ENCODE peak calls at places on chromosomes 3 and 15, in six cellular contexts. One of them, this sample, is unnamed. For H3K9me3, the result is how much of the 10 kb centered on the place peaks cover.

GRCh38 chr3:7038394-7038793 is 177.5 kb downstream of the GRM7 start:
- DNase-seq in pancreas: no peak
- DNase-seq in T-helper 17 cell: no peak
- DNase-seq in DND-41: no peak
- DNase-seq in gastrocnemius medialis: no peak
- DNase-seq in adrenal gland: no peak
- DNase-seq in this sample: peak

GRCh38 chr3:27990347-27990746 is 251.1 kb upstream of the CMC1 start:
- DNase-seq in gastrocnemius medialis: no peak
- DNase-seq in T-helper 17 cell: no peak
- DNase-seq in pancreas: no peak
- DNase-seq in DND-41: no peak
- DNase-seq in adrenal gland: no peak
- DNase-seq in this sample: no peak

GRCh38 chr15:67504061-67504460 is 16.9 kb upstream of the C15orf61 start:
- DNase-seq in adrenal gland: no peak
- DNase-seq in pancreas: no peak
- DNase-seq in DND-41: no peak
- DNase-seq in T-helper 17 cell: no peak
- DNase-seq in gastrocnemius medialis: no peak
- DNase-seq in this sample: no peak

GRCh38 chr15:93189562-93189961 is 100.6 kb upstream of the RGMA start:
- DNase-seq in T-helper 17 cell: no peak
- DNase-seq in gastrocnemius medialis: no peak
- DNase-seq in pancreas: no peak
- DNase-seq in DND-41: no peak
- DNase-seq in adrenal gland: no peak
- DNase-seq in this sample: no peak

GRCh38 chr3:158748237-158748828 is 16.1 kb upstream of the RARRES1 start:
- DNase-seq in DND-41: no peak
- DNase-seq in gastrocnemius medialis: peak
- DNase-seq in T-helper 17 cell: no peak
- DNase-seq in pancreas: no peak
- DNase-seq in adrenal gland: peak
- DNase-seq in this sample: no peak

GRCh38 chr15:70539912-70540520 is 223.3 kb downstream of the UACA start:
- DNase-seq in pancreas: no peak
- DNase-seq in gastrocnemius medialis: no peak
- DNase-seq in adrenal gland: no peak
- DNase-seq in DND-41: no peak
- DNase-seq in T-helper 17 cell: no peak
- DNase-seq in this sample: no peak

GRCh38 chr3:63763156-63763555 is 55.9 kb upstream of the C3orf49 start:
- DNase-seq in gastrocnemius medialis: no peak
- DNase-seq in adrenal gland: no peak
- DNase-seq in DND-41: no peak
- DNase-seq in T-helper 17 cell: no peak
- DNase-seq in pancreas: no peak
- DNase-seq in this sample: no peak

GRCh38 chr3:124810970-124811369 is 76.2 kb downstream of the ITGB5 start:
- DNase-seq in T-helper 17 cell: no peak
- DNase-seq in pancreas: no peak
- DNase-seq in gastrocnemius medialis: no peak
- DNase-seq in adrenal gland: no peak
- DNase-seq in DND-41: no peak
- DNase-seq in this sample: no peak

GRCh38 chr3:84772841-84773240 is 185.9 kb upstream of the CADM2 start:
- DNase-seq in adrenal gland: no peak
- DNase-seq in gastrocnemius medialis: no peak
- DNase-seq in T-helper 17 cell: no peak
- DNase-seq in pancreas: peak
- DNase-seq in DND-41: no peak
- DNase-seq in this sample: no peak

GRCh38 chr3:175741951-175742350 is 882.8 kb downstream of the NAALADL2 start:
- DNase-seq in gastrocnemius medialis: no peak
- DNase-seq in T-helper 17 cell: no peak
- DNase-seq in DND-41: no peak
- DNase-seq in adrenal gland: no peak
- DNase-seq in pancreas: no peak
- DNase-seq in this sample: no peak

GRCh38 chr3:123753321-123753720 is 130.8 kb downstream of the MYLK start:
- DNase-seq in DND-41: no peak
- DNase-seq in gastrocnemius medialis: no peak
- DNase-seq in T-helper 17 cell: no peak
- DNase-seq in adrenal gland: no peak
- DNase-seq in pancreas: no peak
- DNase-seq in this sample: no peak

GRCh38 chr3:4950351-4950784 is 28.9 kb upstream of the BHLHE40 start:
- DNase-seq in pancreas: no peak
- DNase-seq in adrenal gland: no peak
- DNase-seq in gastrocnemius medialis: peak
- DNase-seq in T-helper 17 cell: no peak
- DNase-seq in DND-41: no peak
- DNase-seq in this sample: no peak

GRCh38 chr3:175270199-175270837 is 411.2 kb downstream of the NAALADL2 start:
- DNase-seq in DND-41: no peak
- DNase-seq in pancreas: no peak
- DNase-seq in T-helper 17 cell: no peak
- DNase-seq in gastrocnemius medialis: no peak
- DNase-seq in adrenal gland: no peak
- DNase-seq in this sample: no peak

GRCh38 chr3:23874359-23875120 is 42.2 kb downstream of the NKIRAS1 start:
- DNase-seq in adrenal gland: no peak
- DNase-seq in gastrocnemius medialis: no peak
- DNase-seq in DND-41: no peak
- DNase-seq in T-helper 17 cell: no peak
- DNase-seq in pancreas: no peak
- DNase-seq in this sample: no peak

GRCh38 chr3:184868477-184868876 is 56.5 kb downstream of the VPS8 start:
- DNase-seq in gastrocnemius medialis: no peak
- DNase-seq in adrenal gland: no peak
- DNase-seq in DND-41: no peak
- DNase-seq in T-helper 17 cell: no peak
- DNase-seq in pancreas: no peak
- DNase-seq in this sample: no peak

GRCh38 chr3:27220166-27220565 is 149.0 kb downstream of the NEK10 start:
- DNase-seq in adrenal gland: no peak
- DNase-seq in gastrocnemius medialis: no peak
- DNase-seq in T-helper 17 cell: no peak
- DNase-seq in pancreas: no peak
- DNase-seq in DND-41: no peak
- DNase-seq in this sample: no peak

GRCh38 chr15:37031198-37031597 is 69.2 kb downstream of the MEIS2 start:
- DNase-seq in T-helper 17 cell: no peak
- DNase-seq in gastrocnemius medialis: no peak
- DNase-seq in DND-41: no peak
- DNase-seq in adrenal gland: no peak
- DNase-seq in pancreas: no peak
- DNase-seq in this sample: no peak

GRCh38 chr15:25810631-25811077 is 52.5 kb downstream of the ATP10A start:
- DNase-seq in DND-41: no peak
- DNase-seq in T-helper 17 cell: no peak
- DNase-seq in adrenal gland: no peak
- DNase-seq in pancreas: no peak
- DNase-seq in gastrocnemius medialis: no peak
- DNase-seq in this sample: no peak

GRCh38 chr15:66102563-66103292 is 150.8 kb downstream of the MEGF11 start:
- DNase-seq in adrenal gland: no peak
- DNase-seq in T-helper 17 cell: no peak
- DNase-seq in gastrocnemius medialis: no peak
- DNase-seq in pancreas: no peak
- DNase-seq in DND-41: no peak
- DNase-seq in this sample: no peak

GRCh38 chr3:102353804-102354203 is 81.0 kb upstream of the ZPLD1 start:
- DNase-seq in T-helper 17 cell: no peak
- DNase-seq in DND-41: no peak
- DNase-seq in adrenal gland: no peak
- DNase-seq in pancreas: no peak
- DNase-seq in gastrocnemius medialis: no peak
- DNase-seq in this sample: no peak

GRCh38 chr3:153146191-153147053 is 15.6 kb upstream of the RAP2B start:
- DNase-seq in pancreas: no peak
- DNase-seq in adrenal gland: no peak
- DNase-seq in DND-41: no peak
- DNase-seq in T-helper 17 cell: no peak
- DNase-seq in gastrocnemius medialis: no peak
- DNase-seq in this sample: no peak

GRCh38 chr15:93071469-93071891 is 17.5 kb downstream of the RGMA start:
- DNase-seq in DND-41: no peak
- DNase-seq in gastrocnemius medialis: no peak
- DNase-seq in adrenal gland: no peak
- DNase-seq in pancreas: no peak
- DNase-seq in T-helper 17 cell: no peak
- DNase-seq in this sample: no peak

GRCh38 chr15:45199136-45199810 is 11.5 kb upstream of the SHF start:
- DNase-seq in adrenal gland: no peak
- DNase-seq in DND-41: peak
- DNase-seq in gastrocnemius medialis: peak
- DNase-seq in T-helper 17 cell: no peak
- DNase-seq in pancreas: peak
- DNase-seq in this sample: peak

GRCh38 chr3:22861426-22861825 is 341.7 kb upstream of the UBE2E2 start:
- DNase-seq in DND-41: no peak
- DNase-seq in adrenal gland: no peak
- DNase-seq in T-helper 17 cell: no peak
- DNase-seq in gastrocnemius medialis: no peak
- DNase-seq in pancreas: no peak
- DNase-seq in this sample: no peak

GRCh38 chr15:40933520-40933904 is 4.4 kb downstream of the DLL4 start:
- DNase-seq in T-helper 17 cell: no peak
- DNase-seq in DND-41: no peak
- DNase-seq in pancreas: no peak
- DNase-seq in gastrocnemius medialis: no peak
- DNase-seq in adrenal gland: no peak
- DNase-seq in this sample: no peak

GRCh38 chr3:107846282-107846852 is 244.5 kb downstream of the CD47 start:
- DNase-seq in pancreas: peak
- DNase-seq in gastrocnemius medialis: peak
- DNase-seq in T-helper 17 cell: peak
- DNase-seq in adrenal gland: peak
- DNase-seq in DND-41: no peak
- DNase-seq in this sample: peak

GRCh38 chr15:70267879-70268278 is 170.2 kb upstream of the TLE3 start:
- DNase-seq in adrenal gland: no peak
- DNase-seq in T-helper 17 cell: no peak
- DNase-seq in DND-41: no peak
- DNase-seq in gastrocnemius medialis: no peak
- DNase-seq in pancreas: no peak
- DNase-seq in this sample: no peak

GRCh38 chr3:57154470-57154869 is 10.7 kb downstream of the IL17RD start:
- DNase-seq in adrenal gland: no peak
- DNase-seq in gastrocnemius medialis: no peak
- DNase-seq in DND-41: no peak
- DNase-seq in pancreas: no peak
- DNase-seq in T-helper 17 cell: no peak
- DNase-seq in this sample: no peak

GRCh38 chr15:67097893-67098740 is 32.7 kb downstream of the SMAD3 start:
- DNase-seq in pancreas: no peak
- DNase-seq in DND-41: peak
- DNase-seq in T-helper 17 cell: peak
- DNase-seq in gastrocnemius medialis: peak
- DNase-seq in adrenal gland: no peak
- DNase-seq in this sample: peak

GRCh38 chr3:174438501-174439156 is 420.5 kb upstream of the NAALADL2 start:
- DNase-seq in T-helper 17 cell: no peak
- DNase-seq in DND-41: no peak
- DNase-seq in adrenal gland: no peak
- DNase-seq in gastrocnemius medialis: no peak
- DNase-seq in pancreas: no peak
- DNase-seq in this sample: no peak

DNA sequence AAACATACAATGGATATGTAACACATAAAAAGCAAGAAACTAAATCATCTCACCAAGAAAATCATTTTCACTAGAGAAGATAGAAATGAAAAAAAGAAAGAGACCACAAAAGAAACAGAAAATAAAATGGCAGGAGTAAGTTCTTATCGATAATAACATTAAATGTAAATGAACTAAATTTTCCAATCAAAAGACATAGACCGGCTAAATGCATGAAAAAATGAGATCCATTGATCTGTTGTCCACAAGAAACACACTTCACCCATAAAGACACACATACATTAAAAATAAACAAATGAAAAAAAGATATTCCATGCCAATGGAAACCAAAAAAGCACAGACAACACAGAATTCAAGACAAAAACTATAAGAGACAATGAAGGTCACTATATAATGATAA is 1771.9 kb downstream of the SI start:
- DNase-seq in adrenal gland: no peak
- DNase-seq in DND-41: no peak
- DNase-seq in T-helper 17 cell: no peak
- DNase-seq in gastrocnemius medialis: no peak
- DNase-seq in pancreas: no peak
- DNase-seq in this sample: no peak
- H3K9me3 ChIP-seq in adrenal gland: under half
- H3K9me3 ChIP-seq in DND-41: under half
- H3K9me3 ChIP-seq in T-helper 17 cell: under half
- H3K9me3 ChIP-seq in gastrocnemius medialis: under half
- H3K9me3 ChIP-seq in pancreas: under half
- H3K9me3 ChIP-seq in this sample: under half

DNA sequence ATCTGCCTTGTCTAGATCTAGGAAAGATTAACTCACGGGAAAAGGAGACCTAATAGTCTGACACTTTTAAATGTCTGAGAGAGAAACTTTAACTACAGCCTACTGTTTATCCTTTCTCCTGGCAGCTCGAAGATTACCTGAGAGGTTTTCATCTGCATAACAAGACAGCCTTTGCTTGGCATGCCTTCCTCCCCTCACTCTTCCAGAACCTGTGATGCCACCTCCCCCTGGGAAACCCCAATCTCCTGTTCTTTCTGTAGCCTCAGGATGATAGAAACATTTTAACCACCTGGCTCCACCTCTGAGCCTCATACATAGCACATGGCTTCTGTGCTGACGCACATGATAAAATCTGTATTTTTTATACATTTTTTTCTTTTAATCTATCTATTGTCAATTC is 420.8 kb downstream of the CNTN6 start:
- DNase-seq in adrenal gland: no peak
- DNase-seq in T-helper 17 cell: no peak
- DNase-seq in pancreas: no peak
- DNase-seq in gastrocnemius medialis: no peak
- DNase-seq in DND-41: no peak
- DNase-seq in this sample: no peak
- H3K9me3 ChIP-seq in adrenal gland: under half
- H3K9me3 ChIP-seq in T-helper 17 cell: under half
- H3K9me3 ChIP-seq in pancreas: under half
- H3K9me3 ChIP-seq in gastrocnemius medialis: under half
- H3K9me3 ChIP-seq in DND-41: under half
- H3K9me3 ChIP-seq in this sample: under half

GRCh38 chr3:29973763-29974162 is 632.6 kb upstream of the TGFBR2 start:
- DNase-seq in adrenal gland: no peak
- DNase-seq in pancreas: no peak
- DNase-seq in DND-41: no peak
- DNase-seq in T-helper 17 cell: no peak
- DNase-seq in gastrocnemius medialis: no peak
- DNase-seq in this sample: no peak
- H3K9me3 ChIP-seq in adrenal gland: under half
- H3K9me3 ChIP-seq in pancreas: under half
- H3K9me3 ChIP-seq in DND-41: under half
- H3K9me3 ChIP-seq in T-helper 17 cell: under half
- H3K9me3 ChIP-seq in gastrocnemius medialis: under half
- H3K9me3 ChIP-seq in this sample: under half

GRCh38 chr3:42032693-42033349 is 58.3 kb upstream of the TRAK1 start:
- DNase-seq in adrenal gland: peak
- DNase-seq in T-helper 17 cell: no peak
- DNase-seq in DND-41: no peak
- DNase-seq in gastrocnemius medialis: peak
- DNase-seq in pancreas: no peak
- DNase-seq in this sample: peak
- H3K9me3 ChIP-seq in adrenal gland: under half
- H3K9me3 ChIP-seq in T-helper 17 cell: under half
- H3K9me3 ChIP-seq in DND-41: under half
- H3K9me3 ChIP-seq in gastrocnemius medialis: under half
- H3K9me3 ChIP-seq in pancreas: under half
- H3K9me3 ChIP-seq in this sample: under half